ENCODE peak calls at places on chromosomes 3 and 15, in six cellular contexts. One of them, this sample, is unnamed.

GRCh38 chr15:70859322-70859908 is 5.5 kb upstream of the LARP6 start:
- DNase-seq in spleen: no peak
- DNase-seq in tibial artery: no peak
- DNase-seq in HL-60: no peak
- DNase-seq in WERI-Rb-1: no peak
- DNase-seq in body of pancreas: no peak
- DNase-seq in this sample: no peak

GRCh38 chr3:140447136-140447535 is 230.7 kb upstream of the TRIM42 start:
- DNase-seq in spleen: no peak
- DNase-seq in tibial artery: no peak
- DNase-seq in HL-60: no peak
- DNase-seq in WERI-Rb-1: no peak
- DNase-seq in body of pancreas: peak
- DNase-seq in this sample: no peak

GRCh38 chr3:183252973-183253363 is at the start of gene B3GNT5:
- DNase-seq in spleen: peak
- DNase-seq in tibial artery: no peak
- DNase-seq in HL-60: no peak
- DNase-seq in WERI-Rb-1: peak
- DNase-seq in body of pancreas: peak
- DNase-seq in this sample: no peak

GRCh38 chr3:73656241-73656890 is 31.6 kb upstream of the PDZRN3 start:
- DNase-seq in spleen: no peak
- DNase-seq in tibial artery: no peak
- DNase-seq in HL-60: no peak
- DNase-seq in WERI-Rb-1: no peak
- DNase-seq in body of pancreas: no peak
- DNase-seq in this sample: no peak

GRCh38 chr3:65545429-65545828 is 493.3 kb downstream of the MAGI1 start:
- DNase-seq in spleen: no peak
- DNase-seq in tibial artery: no peak
- DNase-seq in HL-60: no peak
- DNase-seq in WERI-Rb-1: no peak
- DNase-seq in body of pancreas: no peak
- DNase-seq in this sample: no peak

GRCh38 chr3:133486658-133487057 is 86.8 kb downstream of the BFSP2 start:
- DNase-seq in spleen: no peak
- DNase-seq in tibial artery: no peak
- DNase-seq in HL-60: no peak
- DNase-seq in WERI-Rb-1: no peak
- DNase-seq in body of pancreas: no peak
- DNase-seq in this sample: no peak

GRCh38 chr3:86995537-86995936 is 4.6 kb upstream of the VGLL3 start:
- DNase-seq in spleen: no peak
- DNase-seq in tibial artery: no peak
- DNase-seq in HL-60: no peak
- DNase-seq in WERI-Rb-1: no peak
- DNase-seq in body of pancreas: no peak
- DNase-seq in this sample: no peak

GRCh38 chr3:101836907-101837598 is 12.3 kb upstream of the NFKBIZ start:
- DNase-seq in spleen: no peak
- DNase-seq in tibial artery: no peak
- DNase-seq in HL-60: no peak
- DNase-seq in WERI-Rb-1: no peak
- DNase-seq in body of pancreas: no peak
- DNase-seq in this sample: no peak

GRCh38 chr3:190076601-190077444 is 43.9 kb downstream of the P3H2 start:
- DNase-seq in spleen: no peak
- DNase-seq in tibial artery: peak
- DNase-seq in HL-60: no peak
- DNase-seq in WERI-Rb-1: no peak
- DNase-seq in body of pancreas: peak
- DNase-seq in this sample: no peak

GRCh38 chr3:14842277-14842676 is 23.5 kb downstream of the FGD5 start:
- DNase-seq in spleen: no peak
- DNase-seq in tibial artery: peak
- DNase-seq in HL-60: no peak
- DNase-seq in WERI-Rb-1: no peak
- DNase-seq in body of pancreas: no peak
- DNase-seq in this sample: no peak

GRCh38 chr15:83871808-83872559 is 218.1 kb downstream of the ADAMTSL3 start:
- DNase-seq in spleen: no peak
- DNase-seq in tibial artery: no peak
- DNase-seq in HL-60: no peak
- DNase-seq in WERI-Rb-1: no peak
- DNase-seq in body of pancreas: peak
- DNase-seq in this sample: no peak

DNA sequence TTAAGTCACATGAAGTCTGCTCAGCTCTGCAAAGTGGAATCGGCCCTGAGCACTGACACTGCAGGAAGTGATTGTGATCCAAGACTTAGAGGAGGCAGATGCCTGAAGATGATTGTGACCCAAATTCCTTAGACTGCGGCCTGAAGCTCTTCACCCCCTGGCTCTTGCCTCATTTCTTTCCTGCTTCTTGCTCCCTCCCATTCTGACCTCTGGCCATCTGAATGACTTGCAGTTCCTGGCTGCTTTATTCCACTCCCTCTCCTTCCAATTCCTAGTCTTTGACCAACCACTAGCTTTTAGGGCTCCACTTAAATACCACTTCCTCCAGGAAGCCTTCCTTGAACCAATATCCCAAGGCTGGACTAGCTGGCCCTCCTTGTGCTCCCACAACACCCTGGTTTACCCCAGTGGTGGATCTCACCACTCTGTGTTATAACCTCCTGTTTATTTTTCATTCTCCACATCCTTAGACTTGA is 9.9 kb upstream of the EPB42 start:
- DNase-seq in spleen: no peak
- DNase-seq in tibial artery: peak
- DNase-seq in HL-60: no peak
- DNase-seq in WERI-Rb-1: no peak
- DNase-seq in body of pancreas: peak
- DNase-seq in this sample: peak
- H3K27ac ChIP-seq in spleen: peak
- H3K27ac ChIP-seq in tibial artery: peak
- H3K27ac ChIP-seq in HL-60: no peak
- H3K27ac ChIP-seq in WERI-Rb-1: no peak
- H3K27ac ChIP-seq in body of pancreas: no peak
- H3K27ac ChIP-seq in this sample: no peak

DNA sequence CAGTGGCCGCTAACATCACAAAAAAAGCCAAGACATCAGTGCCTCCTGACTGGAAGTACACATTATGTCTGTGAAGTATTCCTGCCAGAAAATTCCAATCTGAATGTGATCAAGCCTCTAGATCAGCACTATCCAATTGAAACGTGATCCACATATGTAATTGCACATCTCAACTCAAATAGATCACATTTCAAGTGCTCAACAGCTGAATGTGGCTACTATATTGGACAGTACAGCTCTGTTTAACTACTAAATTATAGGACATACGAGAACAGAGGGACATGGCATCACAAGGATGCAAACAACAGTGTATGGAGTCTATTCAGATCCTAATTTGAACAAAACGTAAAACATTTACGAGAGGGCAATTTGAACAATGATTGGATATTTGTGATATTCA is 542 bp upstream of the UBAP1L start:
- DNase-seq in spleen: no peak
- DNase-seq in tibial artery: no peak
- DNase-seq in HL-60: no peak
- DNase-seq in WERI-Rb-1: no peak
- DNase-seq in body of pancreas: no peak
- DNase-seq in this sample: no peak
- H3K27ac ChIP-seq in spleen: no peak
- H3K27ac ChIP-seq in tibial artery: no peak
- H3K27ac ChIP-seq in HL-60: no peak
- H3K27ac ChIP-seq in WERI-Rb-1: peak
- H3K27ac ChIP-seq in body of pancreas: no peak
- H3K27ac ChIP-seq in this sample: no peak

GRCh38 chr15:35546581-35547381 is 816 bp upstream of the DPH6 start:
- DNase-seq in spleen: no peak
- DNase-seq in tibial artery: no peak
- DNase-seq in HL-60: no peak
- DNase-seq in WERI-Rb-1: no peak
- DNase-seq in body of pancreas: peak
- DNase-seq in this sample: no peak
- H3K27ac ChIP-seq in spleen: peak
- H3K27ac ChIP-seq in tibial artery: peak
- H3K27ac ChIP-seq in HL-60: peak
- H3K27ac ChIP-seq in WERI-Rb-1: peak
- H3K27ac ChIP-seq in body of pancreas: peak
- H3K27ac ChIP-seq in this sample: peak

DNA sequence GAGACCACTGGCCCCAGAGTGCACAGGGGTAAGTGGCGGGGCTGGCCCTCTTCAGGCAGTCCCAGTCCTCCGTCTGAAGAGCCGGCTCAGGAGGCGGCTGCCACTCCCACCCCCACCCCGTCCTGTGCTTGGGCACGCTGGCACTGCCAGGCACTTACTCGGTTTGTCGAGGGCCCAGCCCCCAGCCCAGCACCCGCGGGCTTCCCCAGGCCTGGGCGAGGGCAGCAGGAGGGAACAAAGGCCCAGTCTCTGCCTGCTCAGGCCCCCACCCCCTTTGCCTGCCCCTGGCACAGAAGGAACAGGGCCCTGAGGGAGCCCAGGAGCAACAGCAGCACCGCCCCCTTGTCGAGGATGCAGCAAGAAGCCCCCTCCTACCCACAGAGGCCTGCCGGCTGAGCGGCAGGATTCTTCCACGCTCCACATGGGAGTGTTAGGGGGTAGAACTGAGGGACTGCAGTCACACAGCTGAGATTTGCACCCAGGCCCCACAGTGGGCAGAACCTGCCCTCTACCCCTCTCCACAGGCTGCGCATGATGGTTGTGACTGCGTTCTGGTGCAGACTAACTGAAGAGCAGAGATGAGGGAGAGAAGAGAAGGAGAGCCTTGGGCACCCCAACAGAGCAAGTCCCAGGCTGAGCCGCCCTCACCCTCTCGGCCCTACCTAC is 8.9 kb downstream of the DUSP7 start:
- DNase-seq in spleen: no peak
- DNase-seq in tibial artery: peak
- DNase-seq in HL-60: no peak
- DNase-seq in WERI-Rb-1: no peak
- DNase-seq in body of pancreas: no peak
- DNase-seq in this sample: no peak
- H3K27ac ChIP-seq in spleen: peak
- H3K27ac ChIP-seq in tibial artery: peak
- H3K27ac ChIP-seq in HL-60: no peak
- H3K27ac ChIP-seq in WERI-Rb-1: peak
- H3K27ac ChIP-seq in body of pancreas: no peak
- H3K27ac ChIP-seq in this sample: peak

GRCh38 chr15:39594056-39594763 is 13.3 kb downstream of the THBS1 start:
- DNase-seq in spleen: no peak
- DNase-seq in tibial artery: no peak
- DNase-seq in HL-60: no peak
- DNase-seq in WERI-Rb-1: no peak
- DNase-seq in body of pancreas: no peak
- DNase-seq in this sample: no peak
- H3K27ac ChIP-seq in spleen: peak
- H3K27ac ChIP-seq in tibial artery: no peak
- H3K27ac ChIP-seq in HL-60: no peak
- H3K27ac ChIP-seq in WERI-Rb-1: no peak
- H3K27ac ChIP-seq in body of pancreas: no peak
- H3K27ac ChIP-seq in this sample: no peak

GRCh38 chr15:73931441-73931840 is 5.2 kb downstream of the LOXL1 start:
- DNase-seq in spleen: peak
- DNase-seq in tibial artery: peak
- DNase-seq in HL-60: no peak
- DNase-seq in WERI-Rb-1: no peak
- DNase-seq in body of pancreas: no peak
- DNase-seq in this sample: no peak

GRCh38 chr15:73934281-73934680 is 8.0 kb downstream of the LOXL1 start:
- DNase-seq in spleen: peak
- DNase-seq in tibial artery: peak
- DNase-seq in HL-60: no peak
- DNase-seq in WERI-Rb-1: no peak
- DNase-seq in body of pancreas: peak
- DNase-seq in this sample: no peak

GRCh38 chr15:73930790-73931281 is 4.6 kb downstream of the LOXL1 start:
- DNase-seq in spleen: peak
- DNase-seq in tibial artery: peak
- DNase-seq in HL-60: no peak
- DNase-seq in WERI-Rb-1: no peak
- DNase-seq in body of pancreas: no peak
- DNase-seq in this sample: no peak

GRCh38 chr15:73930371-73930770 is 4.1 kb downstream of the LOXL1 start:
- DNase-seq in spleen: peak
- DNase-seq in tibial artery: peak
- DNase-seq in HL-60: no peak
- DNase-seq in WERI-Rb-1: no peak
- DNase-seq in body of pancreas: no peak
- DNase-seq in this sample: no peak

DNA sequence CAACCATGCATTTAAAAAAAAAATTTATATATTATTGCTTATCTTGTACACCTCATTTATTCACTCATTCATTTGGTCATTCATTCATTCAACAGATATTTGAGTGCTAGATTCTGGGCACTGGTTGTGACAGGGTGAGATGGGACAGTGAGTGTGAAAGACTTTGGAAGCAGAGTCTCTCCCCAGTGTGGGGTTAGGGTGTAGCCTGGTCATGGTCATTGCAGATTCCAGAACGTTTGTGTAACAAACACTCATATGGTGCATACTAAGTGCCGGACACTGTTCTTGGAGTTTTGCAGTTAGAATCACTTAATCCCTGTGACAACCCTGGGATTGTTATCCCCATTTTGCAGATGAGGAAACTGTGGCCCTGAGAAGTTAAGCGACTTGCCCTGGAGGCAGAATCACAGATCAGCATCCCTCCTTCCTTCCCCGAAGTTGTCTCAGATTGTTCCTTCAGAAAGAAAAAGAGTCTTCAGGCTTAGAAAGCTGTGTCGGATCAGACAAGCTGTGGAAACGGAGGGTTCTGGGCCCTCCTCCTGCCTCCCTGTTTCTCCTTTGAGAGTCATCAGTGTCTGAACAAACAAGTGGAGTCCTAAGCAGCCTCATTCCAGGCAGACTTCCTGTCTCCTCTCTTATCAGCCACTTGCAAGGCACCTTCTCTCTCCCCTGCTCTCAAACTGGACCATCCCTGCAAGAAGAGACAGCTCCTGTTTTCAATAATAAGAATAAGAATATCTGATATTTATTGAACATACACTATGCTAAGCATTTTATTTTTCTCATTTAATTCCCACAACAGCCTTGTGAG is 6.3 kb downstream of the LOXL1 start:
- DNase-seq in spleen: peak
- DNase-seq in tibial artery: peak
- DNase-seq in HL-60: no peak
- DNase-seq in WERI-Rb-1: no peak
- DNase-seq in body of pancreas: no peak
- DNase-seq in this sample: no peak
- H3K27ac ChIP-seq in spleen: no peak
- H3K27ac ChIP-seq in tibial artery: peak
- H3K27ac ChIP-seq in HL-60: no peak
- H3K27ac ChIP-seq in WERI-Rb-1: peak
- H3K27ac ChIP-seq in body of pancreas: no peak
- H3K27ac ChIP-seq in this sample: no peak